ENCODE peak calls at places on chromosomes 13 and 19, in ten cellular contexts. One of them, this sample, is unnamed.

GRCh38 chr19:15871570-15871969 is 26.3 kb downstream of the CYP4F2 start:
- DNase-seq in AG08396: no peak
- DNase-seq in cardiac muscle cell: no peak
- DNase-seq in foreskin fibroblast: no peak
- DNase-seq in B cell: peak; percentile 36
- DNase-seq in fibroblast of the aortic adventitia: no peak
- DNase-seq in HEK293T: no peak
- DNase-seq in tibial nerve: no peak
- DNase-seq in aorta: no peak
- DNase-seq in stimulated activated CD8-positive, alpha-beta memory T cell treated with anti-CD3 and anti-CD28 coated beads, Interleukin-4, amount 100 ng/mL, for 1 hour: no peak
- DNase-seq in this sample: no peak

GRCh38 chr13:33032037-33032625 is 15.9 kb downstream of the KL start:
- DNase-seq in AG08396: no peak
- DNase-seq in cardiac muscle cell: no peak
- DNase-seq in foreskin fibroblast: peak; percentile 54
- DNase-seq in B cell: no peak
- DNase-seq in fibroblast of the aortic adventitia: no peak
- DNase-seq in HEK293T: no peak
- DNase-seq in tibial nerve: no peak
- DNase-seq in aorta: no peak
- DNase-seq in stimulated activated CD8-positive, alpha-beta memory T cell treated with anti-CD3 and anti-CD28 coated beads, Interleukin-4, amount 100 ng/mL, for 1 hour: no peak
- DNase-seq in this sample: no peak

GRCh38 chr19:3118232-3119070 is 17.4 kb upstream of the GNA15 start:
- DNase-seq in AG08396: no peak
- DNase-seq in cardiac muscle cell: no peak
- DNase-seq in foreskin fibroblast: no peak
- DNase-seq in B cell: no peak
- DNase-seq in fibroblast of the aortic adventitia: no peak
- DNase-seq in HEK293T: no peak
- DNase-seq in tibial nerve: no peak
- DNase-seq in aorta: no peak
- DNase-seq in stimulated activated CD8-positive, alpha-beta memory T cell treated with anti-CD3 and anti-CD28 coated beads, Interleukin-4, amount 100 ng/mL, for 1 hour: no peak
- DNase-seq in this sample: no peak

GRCh38 chr19:57812201-57812600 is 2.5 kb downstream of the ZNF552 start:
- DNase-seq in AG08396: no peak
- DNase-seq in cardiac muscle cell: no peak
- DNase-seq in foreskin fibroblast: no peak
- DNase-seq in B cell: no peak
- DNase-seq in fibroblast of the aortic adventitia: no peak
- DNase-seq in HEK293T: no peak
- DNase-seq in tibial nerve: no peak
- DNase-seq in aorta: no peak
- DNase-seq in stimulated activated CD8-positive, alpha-beta memory T cell treated with anti-CD3 and anti-CD28 coated beads, Interleukin-4, amount 100 ng/mL, for 1 hour: no peak
- DNase-seq in this sample: no peak

GRCh38 chr19:5103061-5103701 is 134.3 kb downstream of the KDM4B start:
- DNase-seq in AG08396: peak; percentile 70
- DNase-seq in cardiac muscle cell: no peak
- DNase-seq in foreskin fibroblast: peak; percentile 34
- DNase-seq in B cell: no peak
- DNase-seq in fibroblast of the aortic adventitia: peak; percentile 79
- DNase-seq in HEK293T: no peak
- DNase-seq in tibial nerve: peak; percentile 32
- DNase-seq in aorta: peak; percentile 88
- DNase-seq in stimulated activated CD8-positive, alpha-beta memory T cell treated with anti-CD3 and anti-CD28 coated beads, Interleukin-4, amount 100 ng/mL, for 1 hour: no peak
- DNase-seq in this sample: no peak

GRCh38 chr13:49218493-49219051 is 1.6 kb upstream of the MLNR start:
- DNase-seq in AG08396: no peak
- DNase-seq in cardiac muscle cell: peak; percentile 18
- DNase-seq in foreskin fibroblast: peak; percentile 53
- DNase-seq in B cell: no peak
- DNase-seq in fibroblast of the aortic adventitia: no peak
- DNase-seq in HEK293T: no peak
- DNase-seq in tibial nerve: no peak
- DNase-seq in aorta: no peak
- DNase-seq in stimulated activated CD8-positive, alpha-beta memory T cell treated with anti-CD3 and anti-CD28 coated beads, Interleukin-4, amount 100 ng/mL, for 1 hour: no peak
- DNase-seq in this sample: no peak

GRCh38 chr19:32012886-32013635 is 332.3 kb upstream of the ZNF507 start:
- DNase-seq in AG08396: no peak
- DNase-seq in cardiac muscle cell: no peak
- DNase-seq in foreskin fibroblast: no peak
- DNase-seq in B cell: no peak
- DNase-seq in fibroblast of the aortic adventitia: no peak
- DNase-seq in HEK293T: no peak
- DNase-seq in tibial nerve: no peak
- DNase-seq in aorta: no peak
- DNase-seq in stimulated activated CD8-positive, alpha-beta memory T cell treated with anti-CD3 and anti-CD28 coated beads, Interleukin-4, amount 100 ng/mL, for 1 hour: no peak
- DNase-seq in this sample: no peak

GRCh38 chr19:5947435-5947834 is 30.5 kb downstream of the RANBP3 start:
- DNase-seq in AG08396: no peak
- DNase-seq in cardiac muscle cell: no peak
- DNase-seq in foreskin fibroblast: peak; percentile 68
- DNase-seq in B cell: no peak
- DNase-seq in fibroblast of the aortic adventitia: no peak
- DNase-seq in HEK293T: no peak
- DNase-seq in tibial nerve: peak; percentile 44
- DNase-seq in aorta: no peak
- DNase-seq in stimulated activated CD8-positive, alpha-beta memory T cell treated with anti-CD3 and anti-CD28 coated beads, Interleukin-4, amount 100 ng/mL, for 1 hour: no peak
- DNase-seq in this sample: no peak

GRCh38 chr13:77430377-77430951 is 103.6 kb upstream of the MYCBP2 start:
- DNase-seq in AG08396: no peak
- DNase-seq in cardiac muscle cell: no peak
- DNase-seq in foreskin fibroblast: no peak
- DNase-seq in B cell: no peak
- DNase-seq in fibroblast of the aortic adventitia: no peak
- DNase-seq in HEK293T: no peak
- DNase-seq in tibial nerve: no peak
- DNase-seq in aorta: no peak
- DNase-seq in stimulated activated CD8-positive, alpha-beta memory T cell treated with anti-CD3 and anti-CD28 coated beads, Interleukin-4, amount 100 ng/mL, for 1 hour: no peak
- DNase-seq in this sample: no peak

GRCh38 chr13:38350114-38350617 is 515 bp downstream of the UFM1 start:
- DNase-seq in AG08396: peak; percentile 48
- DNase-seq in cardiac muscle cell: peak; percentile 50
- DNase-seq in foreskin fibroblast: peak; percentile 64
- DNase-seq in B cell: no peak
- DNase-seq in fibroblast of the aortic adventitia: no peak
- DNase-seq in HEK293T: peak; percentile 23
- DNase-seq in tibial nerve: peak; percentile 21
- DNase-seq in aorta: peak; percentile 85
- DNase-seq in stimulated activated CD8-positive, alpha-beta memory T cell treated with anti-CD3 and anti-CD28 coated beads, Interleukin-4, amount 100 ng/mL, for 1 hour: peak; percentile 22
- DNase-seq in this sample: peak; percentile 59

GRCh38 chr19:53994811-53995210 is 3.4 kb downstream of the CACNG6 start:
- DNase-seq in AG08396: no peak
- DNase-seq in cardiac muscle cell: no peak
- DNase-seq in foreskin fibroblast: peak; percentile 27
- DNase-seq in B cell: no peak
- DNase-seq in fibroblast of the aortic adventitia: no peak
- DNase-seq in HEK293T: no peak
- DNase-seq in tibial nerve: no peak
- DNase-seq in aorta: no peak
- DNase-seq in stimulated activated CD8-positive, alpha-beta memory T cell treated with anti-CD3 and anti-CD28 coated beads, Interleukin-4, amount 100 ng/mL, for 1 hour: no peak
- DNase-seq in this sample: no peak

This sample was measured in natural killer cell treated with Interleukin-12 subunit alpha and Interleukin-12 subunit beta and Interleukin-15 and Interleukin-18, amount 100 ng/mL, for 72 hours.